ENCODE peak calls at places on chromosomes 16 and 17, in four cellular contexts. N is cardiac muscle cell, P is NCI-H1048, T is RWPE1. X is an unnamed sample.

GRCh38 chr16:31113420-31114124 is 3.9 kb upstream of the KAT8 start:
- DNase-seq in N (no peak), P (no peak), T (no peak), X (no peak)

GRCh38 chr17:67016039-67016762 is 28.2 kb upstream of the CACNG1 start:
- DNase-seq in N (no peak), P (no peak), T (no peak), X (no peak)

GRCh38 chr17:77959216-77959925 is 868 bp downstream of the TNRC6C start:
- DNase-seq in N (peak; percentile 44), P (no peak), T (peak; percentile 25), X (no peak)

GRCh38 chr16:54077412-54077821 is 209.2 kb downstream of the IRX3 start:
- DNase-seq in N (no peak), P (no peak), T (peak; percentile 78), X (no peak)

GRCh38 chr16:5854027-5854426 is 756.4 kb upstream of the EEF2KMT start:
- DNase-seq in N (no peak), P (no peak), T (no peak), X (no peak)

GRCh38 chr16:67264277-67264676 is 15.1 kb upstream of the PLEKHG4 start:
- DNase-seq in N (no peak), P (no peak), T (no peak), X (no peak)

GRCh38 chr16:88497561-88498420 is 44.7 kb downstream of the ZFPM1 start:
- DNase-seq in N (peak; percentile 71), P (no peak), T (no peak), X (no peak)

GRCh38 chr17:67421869-67422273 is 44.8 kb downstream of the PITPNC1 start:
- DNase-seq in N (no peak), P (no peak), T (peak; percentile 93), X (peak; percentile 89)

GRCh38 chr17:48611213-48611612 is 396 bp upstream of the HOXB7 start:
- DNase-seq in N (no peak), P (no peak), T (no peak), X (no peak)

GRCh38 chr16:50311891-50312501 is 45.6 kb downstream of the ADCY7 start:
- DNase-seq in N (peak; percentile 46), P (no peak), T (no peak), X (no peak)

GRCh38 chr17:51165680-51166197 is 472 bp upstream of the NME2 start:
- DNase-seq in N (no peak), P (no peak), T (peak; percentile 38), X (no peak)